ENCODE peak calls at places on chromosomes 12 and 14, in eight cellular contexts. B is EL; Q is stimulated activated CD4-positive, alpha-beta T cell treated with anti-CD3 and anti-CD28 coated beads, Interleukin-12 subunit alpha, Interleukin-12 subunit beta, amount 100 ng/mL, for 4 hours; T is left ventricle myocardium inferior; W is NCI-H2171 treated with DMSO at 0.1 percent for 48 hours; P is endodermal cell; H is naive thymus-derived CD4-positive, alpha-beta T cell; X is CD4-positive, CD25-positive, alpha-beta regulatory T cell. U is an unnamed sample.

GRCh38 chr12:105696-106095 is 39.1 kb downstream of the IQSEC3 start:
- DNase-seq in B (no peak), Q (no peak), T (no peak), W (no peak), P (no peak), H (no peak), X (no peak), U (no peak)

GRCh38 chr14:69582207-69582606 is 7.5 kb upstream of the CCDC177 start:
- DNase-seq in B (peak), Q (no peak), T (no peak), W (no peak), P (no peak), H (no peak), X (no peak), U (no peak)

GRCh38 chr14:61433169-61433568 is 111.8 kb downstream of the PRKCH start:
- DNase-seq in B (peak), Q (no peak), T (no peak), W (no peak), P (no peak), H (no peak), X (no peak), U (no peak)

GRCh38 chr14:92690171-92691011 is 58.0 kb downstream of the LGMN start:
- DNase-seq in B (peak), Q (no peak), T (no peak), W (peak), P (peak), H (no peak), X (peak), U (no peak)

GRCh38 chr12:26668230-26668629 is 164.8 kb downstream of the ITPR2 start:
- DNase-seq in B (no peak), Q (no peak), T (no peak), W (no peak), P (no peak), H (no peak), X (no peak), U (no peak)

GRCh38 chr14:56972948-56973347 is 162.7 kb upstream of the OTX2 start:
- DNase-seq in B (no peak), Q (no peak), T (no peak), W (no peak), P (no peak), H (no peak), X (no peak), U (no peak)

GRCh38 chr12:124543052-124543590 is 24.3 kb downstream of the NCOR2 start:
- DNase-seq in B (no peak), Q (no peak), T (no peak), W (peak), P (no peak), H (no peak), X (peak), U (no peak)

GRCh38 chr12:3215410-3215975 is 138.3 kb downstream of the TSPAN9 start:
- DNase-seq in B (no peak), Q (no peak), T (no peak), W (peak), P (no peak), H (no peak), X (no peak), U (no peak)

GRCh38 chr12:94998322-94998721 is 5.2 kb downstream of the NDUFA12 start:
- DNase-seq in B (no peak), Q (no peak), T (no peak), W (no peak), P (no peak), H (no peak), X (no peak), U (no peak)

GRCh38 chr14:64704145-64704742 is at the start of gene PLEKHG3:
- DNase-seq in B (peak), Q (peak), T (peak), W (peak), P (peak), H (no peak), X (peak), U (peak)

GRCh38 chr12:70393787-70394519 is 27.9 kb downstream of the KCNMB4 start:
- DNase-seq in B (peak), Q (no peak), T (no peak), W (no peak), P (no peak), H (no peak), X (no peak), U (no peak)

GRCh38 chr12:60172266-60172665 is 576.4 kb downstream of the SLC16A7 start:
- DNase-seq in B (peak), Q (no peak), T (no peak), W (no peak), P (no peak), H (no peak), X (no peak), U (no peak)

U was measured in type B pancreatic cell.